ENCODE peak calls at places on chromosomes 7 and 10, in nine cellular contexts. J, M, I, Q, E, Z, Y, B and D are unnamed samples.

GRCh38 chr10:37146443-37146842 is 21.0 kb downstream of the ANKRD30A start:
- DNase-seq in J (no peak), M (no peak), I (no peak), Q (no peak), E (no peak), Z (peak), Y (no peak), B (no peak), D (no peak)

GRCh38 chr10:132721725-132722124 is 64.2 kb downstream of the NKX6-2 start:
- DNase-seq in J (no peak), M (no peak), I (no peak), Q (no peak), E (no peak), Z (peak), Y (no peak), B (no peak), D (no peak)

GRCh38 chr10:60901561-60902235 is 42.3 kb downstream of the RHOBTB1 start:
- DNase-seq in J (peak), M (no peak), I (no peak), Q (no peak), E (no peak), Z (no peak), Y (no peak), B (no peak), D (no peak)

GRCh38 chr7:116653646-116654045 is 18.4 kb upstream of the MET start:
- DNase-seq in J (no peak), M (no peak), I (no peak), Q (no peak), E (no peak), Z (no peak), Y (no peak), B (no peak), D (no peak)

GRCh38 chr7:130394421-130395188 is 14.3 kb downstream of the CPA1 start:
- DNase-seq in J (no peak), M (no peak), I (no peak), Q (no peak), E (no peak), Z (no peak), Y (no peak), B (no peak), D (no peak)

GRCh38 chr10:10294801-10295515 is 722.7 kb upstream of the CELF2 start:
- DNase-seq in J (no peak), M (no peak), I (no peak), Q (peak), E (no peak), Z (no peak), Y (no peak), B (no peak), D (no peak)

GRCh38 chr10:127234306-127234800 is 38.0 kb upstream of the INSYN2A start:
- DNase-seq in J (no peak), M (peak), I (no peak), Q (no peak), E (no peak), Z (no peak), Y (no peak), B (no peak), D (no peak)

GRCh38 chr7:20307119-20307518 is 23.6 kb upstream of the ITGB8 start:
- DNase-seq in J (no peak), M (peak), I (no peak), Q (no peak), E (peak), Z (peak), Y (no peak), B (no peak), D (no peak)

GRCh38 chr10:25498645-25499044 is 323.8 kb downstream of the GPR158 start:
- DNase-seq in J (no peak), M (no peak), I (no peak), Q (no peak), E (no peak), Z (no peak), Y (no peak), B (no peak), D (no peak)

GRCh38 chr10:79070091-79070610 is 1.4 kb downstream of the ZMIZ1 start:
- DNase-seq in J (peak), M (no peak), I (peak), Q (peak), E (no peak), Z (no peak), Y (peak), B (no peak), D (no peak)

GRCh38 chr7:81308643-81309354 is 389.9 kb upstream of the SEMA3C start:
- DNase-seq in J (no peak), M (no peak), I (no peak), Q (no peak), E (no peak), Z (peak), Y (no peak), B (no peak), D (no peak)

GRCh38 chr10:35643151-35643975 is 1.3 kb upstream of the FZD8 start:
- DNase-seq in J (peak), M (peak), I (peak), Q (peak), E (peak), Z (no peak), Y (peak), B (peak), D (peak)

GRCh38 chr7:99459087-99459486 is 6.9 kb downstream of the ATP5MF start:
- DNase-seq in J (peak), M (no peak), I (no peak), Q (peak), E (no peak), Z (no peak), Y (no peak), B (no peak), D (no peak)

GRCh38 chr10:110356628-110357245 is 52.0 kb upstream of the SMNDC1 start:
- DNase-seq in J (no peak), M (peak), I (no peak), Q (peak), E (peak), Z (peak), Y (no peak), B (peak), D (peak)

GRCh38 chr10:31317652-31318381 is 1.2 kb upstream of the ZEB1 start:
- DNase-seq in J (no peak), M (no peak), I (no peak), Q (no peak), E (no peak), Z (peak), Y (no peak), B (peak), D (no peak)

GRCh38 chr10:24723386-24723787 is 300 bp downstream of the ARHGAP21 start:
- DNase-seq in J (no peak), M (no peak), I (no peak), Q (peak), E (peak), Z (no peak), Y (no peak), B (no peak), D (peak)

GRCh38 chr7:91683823-91684222 is 196.7 kb downstream of the MTERF1 start:
- DNase-seq in J (no peak), M (peak), I (no peak), Q (no peak), E (no peak), Z (no peak), Y (no peak), B (no peak), D (no peak)

GRCh38 chr7:83410989-83411591 is 237.8 kb downstream of the SEMA3E start:
- DNase-seq in J (no peak), M (peak), I (no peak), Q (no peak), E (no peak), Z (peak), Y (no peak), B (no peak), D (no peak)

GRCh38 chr10:122263971-122264370 is 7.1 kb upstream of the BTBD16 start:
- DNase-seq in J (no peak), M (peak), I (no peak), Q (peak), E (no peak), Z (peak), Y (no peak), B (no peak), D (no peak)